ENCODE peak calls at places on chromosomes 11 and 22, in nine cellular contexts. One of them, this sample, is unnamed.
A peak's percentile ranks its signal among the peaks of the same experiment; 100 is the strongest.

GRCh38 chr11:30107899-30108298 is 91.1 kb upstream of the KCNA4 start:
- DNase-seq in HCT116: no peak
- DNase-seq in hepatocyte: peak; percentile 44
- DNase-seq in MM.1S: no peak
- DNase-seq in SK-N-SH: no peak
- DNase-seq in GM23248: peak; percentile 85
- DNase-seq in neural progenitor cell: no peak
- DNase-seq in GM23338: no peak
- DNase-seq in PC-3: peak; percentile 39
- DNase-seq in this sample: no peak

GRCh38 chr11:76284161-76284560 is 77.9 kb upstream of the WNT11 start:
- DNase-seq in HCT116: no peak
- DNase-seq in neural progenitor cell: peak; percentile 69
- DNase-seq in hepatocyte: no peak
- DNase-seq in GM23338: peak; percentile 48
- DNase-seq in PC-3: no peak
- DNase-seq in GM23248: no peak
- DNase-seq in SK-N-SH: no peak
- DNase-seq in MM.1S: no peak
- DNase-seq in this sample: no peak

GRCh38 chr11:61695917-61696316 is 15.7 kb downstream of the DAGLA start:
- DNase-seq in hepatocyte: peak; percentile 76
- DNase-seq in GM23248: peak; percentile 95
- DNase-seq in SK-N-SH: peak; percentile 56
- DNase-seq in neural progenitor cell: no peak
- DNase-seq in PC-3: peak; percentile 93
- DNase-seq in MM.1S: no peak
- DNase-seq in GM23338: peak; percentile 68
- DNase-seq in HCT116: no peak
- DNase-seq in this sample: no peak

GRCh38 chr11:75346912-75347647 is 4.4 kb downstream of the ARRB1 start:
- DNase-seq in HCT116: no peak
- DNase-seq in MM.1S: no peak
- DNase-seq in neural progenitor cell: no peak
- DNase-seq in PC-3: no peak
- DNase-seq in SK-N-SH: no peak
- DNase-seq in GM23248: peak; percentile 63
- DNase-seq in hepatocyte: no peak
- DNase-seq in GM23338: no peak
- DNase-seq in this sample: no peak

GRCh38 chr22:50726643-50727340 is 11.2 kb upstream of the ACR start:
- DNase-seq in SK-N-SH: no peak
- DNase-seq in hepatocyte: no peak
- DNase-seq in GM23248: no peak
- DNase-seq in MM.1S: no peak
- DNase-seq in HCT116: no peak
- DNase-seq in PC-3: no peak
- DNase-seq in neural progenitor cell: no peak
- DNase-seq in GM23338: peak; percentile 51
- DNase-seq in this sample: no peak

GRCh38 chr11:112162761-112163669 is 879 bp downstream of the IL18 start:
- DNase-seq in GM23248: peak; percentile 58
- DNase-seq in GM23338: no peak
- DNase-seq in PC-3: peak; percentile 90
- DNase-seq in MM.1S: no peak
- DNase-seq in neural progenitor cell: no peak
- DNase-seq in hepatocyte: peak; percentile 22
- DNase-seq in HCT116: no peak
- DNase-seq in SK-N-SH: no peak
- DNase-seq in this sample: no peak

GRCh38 chr11:6022954-6023353 is 7.6 kb downstream of the OR56A1 start:
- DNase-seq in MM.1S: peak; percentile 85
- DNase-seq in SK-N-SH: no peak
- DNase-seq in GM23338: peak; percentile 79
- DNase-seq in GM23248: peak; percentile 71
- DNase-seq in PC-3: peak; percentile 59
- DNase-seq in HCT116: peak; percentile 33
- DNase-seq in hepatocyte: peak; percentile 68
- DNase-seq in neural progenitor cell: peak; percentile 76
- DNase-seq in this sample: peak; percentile 61

GRCh38 chr11:128624269-128625170 is 37.2 kb upstream of the ETS1 start:
- DNase-seq in HCT116: no peak
- DNase-seq in MM.1S: peak; percentile 71
- DNase-seq in GM23338: no peak
- DNase-seq in hepatocyte: no peak
- DNase-seq in PC-3: no peak
- DNase-seq in GM23248: no peak
- DNase-seq in SK-N-SH: no peak
- DNase-seq in neural progenitor cell: no peak
- DNase-seq in this sample: peak; percentile 90

GRCh38 chr11:26930518-26931247 is 63.2 kb upstream of the FIBIN start:
- DNase-seq in SK-N-SH: no peak
- DNase-seq in neural progenitor cell: no peak
- DNase-seq in PC-3: no peak
- DNase-seq in MM.1S: no peak
- DNase-seq in hepatocyte: peak; percentile 16
- DNase-seq in HCT116: no peak
- DNase-seq in GM23248: peak; percentile 77
- DNase-seq in GM23338: no peak
- DNase-seq in this sample: no peak

GRCh38 chr11:61791737-61792309 is 576 bp downstream of the TMEM258 start:
- DNase-seq in PC-3: peak; percentile 94
- DNase-seq in GM23338: peak; percentile 80
- DNase-seq in HCT116: peak; percentile 63
- DNase-seq in hepatocyte: peak; percentile 93
- DNase-seq in GM23248: peak; percentile 98
- DNase-seq in MM.1S: peak; percentile 72
- DNase-seq in neural progenitor cell: peak; percentile 86
- DNase-seq in SK-N-SH: peak; percentile 85
- DNase-seq in this sample: peak; percentile 55

GRCh38 chr11:126332221-126332711 is 23.2 kb upstream of the ST3GAL4 start:
- DNase-seq in PC-3: peak; percentile 95
- DNase-seq in hepatocyte: no peak
- DNase-seq in GM23338: no peak
- DNase-seq in SK-N-SH: peak; percentile 57
- DNase-seq in neural progenitor cell: no peak
- DNase-seq in GM23248: peak; percentile 96
- DNase-seq in HCT116: no peak
- DNase-seq in MM.1S: no peak
- DNase-seq in this sample: no peak

GRCh38 chr11:129884581-129884980 is 10.8 kb downstream of the NFRKB start:
- DNase-seq in PC-3: no peak
- DNase-seq in MM.1S: no peak
- DNase-seq in neural progenitor cell: no peak
- DNase-seq in hepatocyte: no peak
- DNase-seq in HCT116: no peak
- DNase-seq in GM23338: no peak
- DNase-seq in GM23248: no peak
- DNase-seq in SK-N-SH: no peak
- DNase-seq in this sample: no peak

GRCh38 chr11:77137421-77137820 is 9.4 kb downstream of the MYO7A start:
- DNase-seq in neural progenitor cell: no peak
- DNase-seq in HCT116: no peak
- DNase-seq in PC-3: no peak
- DNase-seq in hepatocyte: no peak
- DNase-seq in MM.1S: no peak
- DNase-seq in GM23338: no peak
- DNase-seq in SK-N-SH: no peak
- DNase-seq in GM23248: no peak
- DNase-seq in this sample: no peak

GRCh38 chr22:30211124-30211820 is 35.3 kb downstream of the LIF start:
- DNase-seq in HCT116: no peak
- DNase-seq in PC-3: no peak
- DNase-seq in GM23338: no peak
- DNase-seq in SK-N-SH: peak; percentile 24
- DNase-seq in neural progenitor cell: no peak
- DNase-seq in MM.1S: no peak
- DNase-seq in GM23248: no peak
- DNase-seq in hepatocyte: no peak
- DNase-seq in this sample: no peak

GRCh38 chr22:44795701-44796630 is 43.6 kb downstream of the ARHGAP8 start:
- DNase-seq in hepatocyte: no peak
- DNase-seq in HCT116: no peak
- DNase-seq in neural progenitor cell: no peak
- DNase-seq in MM.1S: no peak
- DNase-seq in GM23338: peak; percentile 83
- DNase-seq in PC-3: no peak
- DNase-seq in SK-N-SH: no peak
- DNase-seq in GM23248: no peak
- DNase-seq in this sample: no peak

GRCh38 chr22:20258584-20259335 is 9.4 kb downstream of the RTN4R start:
- DNase-seq in neural progenitor cell: no peak
- DNase-seq in GM23338: peak; percentile 45
- DNase-seq in hepatocyte: no peak
- DNase-seq in PC-3: no peak
- DNase-seq in SK-N-SH: peak; percentile 50
- DNase-seq in HCT116: no peak
- DNase-seq in GM23248: no peak
- DNase-seq in MM.1S: no peak
- DNase-seq in this sample: peak; percentile 35

DNA sequence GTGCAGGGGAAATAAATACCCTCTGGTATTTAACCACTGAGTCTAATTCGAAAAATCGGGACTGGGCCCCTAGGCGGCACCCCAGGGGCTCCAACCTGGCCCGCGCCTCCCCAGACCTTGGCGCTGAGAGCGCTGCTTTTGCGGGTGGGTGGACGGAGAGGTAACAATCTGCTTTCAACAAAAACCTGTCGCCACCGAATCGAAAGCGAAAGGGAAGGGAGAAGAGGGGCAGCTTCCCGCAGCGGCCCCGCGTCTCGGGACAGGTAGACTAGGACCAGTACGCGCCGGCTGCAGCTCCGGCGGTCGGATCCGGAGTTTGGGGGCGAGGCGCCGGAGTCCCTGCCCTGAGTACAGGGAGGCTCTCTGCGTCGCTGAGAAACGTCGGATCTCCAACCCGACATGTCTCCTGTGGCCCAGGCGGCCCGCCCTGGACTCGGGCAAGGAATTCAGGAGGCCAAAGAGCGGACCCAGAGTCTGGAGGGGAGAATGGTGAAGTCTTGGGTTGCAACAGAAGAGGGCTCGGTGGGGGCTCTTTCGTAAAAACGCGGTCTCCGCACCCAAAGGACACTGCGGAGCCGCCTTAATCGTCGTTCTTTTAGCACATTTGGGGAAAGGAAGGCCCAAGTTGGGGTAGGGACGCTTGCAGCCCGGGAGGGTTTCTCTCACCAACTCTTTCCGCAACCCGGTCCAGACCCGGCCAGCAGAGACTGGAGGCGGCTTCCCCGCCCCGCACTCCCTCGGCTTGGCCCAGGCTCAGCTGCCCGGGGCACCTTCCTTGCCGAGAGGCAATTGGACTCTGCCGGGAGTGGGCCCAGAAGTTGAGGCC is 4.1 kb downstream of the ALX4 start:
- DNase-seq in neural progenitor cell: peak; percentile 72
- DNase-seq in PC-3: no peak
- DNase-seq in hepatocyte: peak; percentile 43
- DNase-seq in HCT116: no peak
- DNase-seq in GM23338: no peak
- DNase-seq in MM.1S: peak; percentile 69
- DNase-seq in SK-N-SH: peak; percentile 62
- DNase-seq in GM23248: no peak
- DNase-seq in this sample: no peak
- H2AFZ ChIP-seq in neural progenitor cell: peak overlapping the region; percentile 83
- H2AFZ ChIP-seq in PC-3: no peak overlapping the region
- H2AFZ ChIP-seq in hepatocyte: peak overlapping the region; percentile 78
- H2AFZ ChIP-seq in HCT116: no peak overlapping the region
- H2AFZ ChIP-seq in GM23338: peak overlapping the region; percentile 38
- H2AFZ ChIP-seq in MM.1S: peak overlapping the region; percentile 95
- H2AFZ ChIP-seq in SK-N-SH: peak overlapping the region; percentile 67
- H2AFZ ChIP-seq in GM23248: no peak overlapping the region
- H2AFZ ChIP-seq in this sample: no peak overlapping the region

DNA sequence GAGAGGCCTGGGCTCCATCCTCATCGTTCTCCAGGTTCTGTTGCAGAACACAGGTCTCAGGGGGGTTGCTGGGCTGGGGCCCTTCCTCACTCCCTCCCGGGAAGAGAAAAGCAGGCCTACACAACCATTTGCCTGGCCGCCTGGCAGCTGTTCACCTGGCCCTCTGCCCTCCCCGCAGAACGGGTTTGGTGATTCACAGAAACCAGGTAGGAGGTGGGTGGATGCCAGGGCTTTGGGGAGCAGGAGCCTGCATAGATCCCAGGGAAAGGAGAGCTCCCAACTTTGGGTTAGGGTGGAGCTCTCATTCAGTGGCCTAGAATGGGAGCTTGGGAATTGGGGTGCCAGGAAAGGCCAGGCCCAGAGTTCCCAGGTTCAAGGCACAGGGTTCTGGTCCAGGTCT is 995 bp downstream of the TMEM134 start:
- DNase-seq in HCT116: no peak
- DNase-seq in hepatocyte: peak; percentile 46
- DNase-seq in SK-N-SH: peak; percentile 19
- DNase-seq in GM23338: no peak
- DNase-seq in MM.1S: no peak
- DNase-seq in neural progenitor cell: no peak
- DNase-seq in GM23248: peak; percentile 36
- DNase-seq in PC-3: peak; percentile 97
- DNase-seq in this sample: peak; percentile 32
- TF ChIP-seq EZH2phosphoT487 in HCT116: no peak
- TF ChIP-seq EZH2phosphoT487 in hepatocyte: no peak
- TF ChIP-seq EZH2phosphoT487 in SK-N-SH: no peak
- TF ChIP-seq EZH2phosphoT487 in GM23338: no peak
- TF ChIP-seq EZH2phosphoT487 in MM.1S: no peak
- TF ChIP-seq EZH2phosphoT487 in neural progenitor cell: no peak
- TF ChIP-seq EZH2phosphoT487 in GM23248: no peak
- TF ChIP-seq EZH2phosphoT487 in PC-3: no peak
- TF ChIP-seq EZH2phosphoT487 in this sample: no peak

GRCh38 chr22:38681784-38682335 is at the start of gene TOMM22:
- DNase-seq in GM23248: peak; percentile 95
- DNase-seq in MM.1S: peak; percentile 91
- DNase-seq in SK-N-SH: peak; percentile 91
- DNase-seq in PC-3: peak; percentile 82
- DNase-seq in hepatocyte: peak; percentile 95
- DNase-seq in neural progenitor cell: peak; percentile 94
- DNase-seq in HCT116: peak; percentile 72
- DNase-seq in GM23338: peak; percentile 95
- DNase-seq in this sample: peak; percentile 90

GRCh38 chr22:38685761-38686160 is 4.0 kb downstream of the TOMM22 start:
- DNase-seq in GM23338: no peak
- DNase-seq in MM.1S: no peak
- DNase-seq in neural progenitor cell: no peak
- DNase-seq in HCT116: no peak
- DNase-seq in PC-3: no peak
- DNase-seq in SK-N-SH: no peak
- DNase-seq in hepatocyte: no peak
- DNase-seq in GM23248: no peak
- DNase-seq in this sample: no peak
- H2AFZ ChIP-seq in GM23338: no peak overlapping the region
- H2AFZ ChIP-seq in MM.1S: no peak overlapping the region
- H2AFZ ChIP-seq in neural progenitor cell: no peak overlapping the region
- H2AFZ ChIP-seq in HCT116: no peak overlapping the region
- H2AFZ ChIP-seq in PC-3: no peak overlapping the region
- H2AFZ ChIP-seq in SK-N-SH: no peak overlapping the region
- H2AFZ ChIP-seq in hepatocyte: no peak overlapping the region
- H2AFZ ChIP-seq in GM23248: no peak overlapping the region
- H2AFZ ChIP-seq in this sample: no peak overlapping the region

DNA sequence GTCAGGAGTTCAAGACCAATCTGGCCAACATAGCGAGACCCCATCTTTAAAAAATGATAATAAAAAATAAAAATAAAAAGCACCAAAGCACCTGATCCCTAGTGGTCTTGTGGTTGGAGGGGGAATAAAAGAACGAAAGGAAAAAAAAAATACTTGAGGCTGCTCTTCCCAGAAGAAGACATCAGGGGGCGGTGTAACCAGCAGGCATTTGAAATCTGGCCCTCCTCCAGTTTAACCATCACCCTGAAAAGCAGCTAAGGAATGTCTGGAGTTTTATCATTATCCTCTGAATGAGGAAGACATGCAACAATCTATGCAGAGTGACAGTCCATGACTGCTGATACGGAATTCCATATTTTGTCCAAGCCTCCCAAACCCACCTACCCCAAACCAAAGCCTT is 5.6 kb upstream of the KCTD17 start:
- DNase-seq in GM23248: peak; percentile 81
- DNase-seq in HCT116: no peak
- DNase-seq in PC-3: peak; percentile 18
- DNase-seq in hepatocyte: peak; percentile 47
- DNase-seq in SK-N-SH: peak; percentile 64
- DNase-seq in MM.1S: peak; percentile 11
- DNase-seq in GM23338: peak; percentile 74
- DNase-seq in neural progenitor cell: peak; percentile 50
- DNase-seq in this sample: peak; percentile 21
- TF ChIP-seq EZH2phosphoT487 in GM23248: no peak
- TF ChIP-seq EZH2phosphoT487 in HCT116: no peak
- TF ChIP-seq EZH2phosphoT487 in PC-3: no peak
- TF ChIP-seq EZH2phosphoT487 in hepatocyte: no peak
- TF ChIP-seq EZH2phosphoT487 in SK-N-SH: no peak
- TF ChIP-seq EZH2phosphoT487 in MM.1S: no peak
- TF ChIP-seq EZH2phosphoT487 in GM23338: no peak
- TF ChIP-seq EZH2phosphoT487 in neural progenitor cell: no peak
- TF ChIP-seq EZH2phosphoT487 in this sample: no peak